ENCODE peak calls at places on chromosome 21, in four cellular contexts. Z is upper lobe of left lung, A is A549, J is endodermal cell. G is an unnamed sample. For H3K4me1, the result is how much of the 10 kb centered on the place peaks cover.

GRCh38 chr21:21818898-21819297 is 820.7 kb downstream of the NCAM2 start:
- DNase-seq in A (no peak), J (no peak), Z (no peak), G (no peak)

GRCh38 chr21:21973806-21974205 is 975.6 kb downstream of the NCAM2 start:
- DNase-seq in J (peak), A (no peak), Z (no peak), G (no peak)

GRCh38 chr21:36347962-36348328 is 27.9 kb downstream of the MORC3 start:
- DNase-seq in A (no peak), J (no peak), Z (no peak), G (no peak)

GRCh38 chr21:23162213-23162946 is 2164.2 kb downstream of the NCAM2 start:
- DNase-seq in J (no peak), A (no peak), Z (no peak), G (no peak)

GRCh38 chr21:18369115-18369514 is 34.5 kb downstream of the TMPRSS15 start:
- DNase-seq in J (no peak), A (no peak), Z (no peak), G (peak)

GRCh38 chr21:39175154-39175553 is 8.1 kb downstream of the PSMG1 start:
- DNase-seq in J (no peak), A (no peak), Z (no peak), G (no peak)

GRCh38 chr21:19603011-19603593 is 1199.5 kb upstream of the TMPRSS15 start:
- DNase-seq in A (no peak), J (no peak), Z (no peak), G (no peak)

GRCh38 chr21:22791986-22792560 is 1793.9 kb downstream of the NCAM2 start:
- DNase-seq in J (peak), A (peak), Z (no peak), G (peak)

GRCh38 chr21:27735699-27736098 is 768.8 kb upstream of the ADAMTS5 start:
- DNase-seq in Z (no peak), J (no peak), A (no peak), G (no peak)

GRCh38 chr21:33302796-33303195 is 22.0 kb upstream of the IFNAR1 start:
- DNase-seq in Z (no peak), J (peak), A (no peak), G (no peak)

GRCh38 chr21:33302055-33302454 is 22.7 kb upstream of the IFNAR1 start:
- DNase-seq in Z (no peak), J (no peak), A (no peak), G (peak)

GRCh38 chr21:33308586-33309490 is 15.9 kb upstream of the IFNAR1 start:
- DNase-seq in Z (no peak), J (no peak), A (no peak), G (no peak)

GRCh38 chr21:33301632-33302002 is 23.2 kb upstream of the IFNAR1 start:
- DNase-seq in Z (no peak), A (no peak), J (no peak), G (no peak)

GRCh38 chr21:33305344-33305671 is 19.5 kb upstream of the IFNAR1 start:
- DNase-seq in A (no peak), J (no peak), Z (no peak), G (no peak)
- H3K4me1 ChIP-seq in A (under half), J (under half), Z (under half), G (under half)

GRCh38 chr21:45006536-45007079 is 66.8 kb downstream of the SLX9 start:
- DNase-seq in A (no peak), Z (no peak), J (no peak), G (no peak)

GRCh38 chr21:45004059-45004422 is 64.2 kb downstream of the SLX9 start:
- DNase-seq in Z (peak), A (no peak), J (no peak), G (no peak)

GRCh38 chr21:45003331-45004058 is 63.7 kb downstream of the SLX9 start:
- DNase-seq in J (no peak), A (no peak), Z (peak), G (no peak)

GRCh38 chr21:45002381-45003204 is 62.8 kb downstream of the SLX9 start:
- DNase-seq in Z (peak), J (no peak), A (no peak), G (no peak)

GRCh38 chr21:45004481-45005263 is 64.8 kb downstream of the SLX9 start:
- DNase-seq in A (no peak), Z (peak), J (no peak), G (no peak)
- H3K4me1 ChIP-seq in A (under half), Z (under half), J (under half), G (under half)

GRCh38 chr21:42535602-42536171 is 22.0 kb downstream of the SLC37A1 start:
- DNase-seq in A (no peak), Z (no peak), J (no peak), G (peak)

GRCh38 chr21:42533306-42533962 is 19.8 kb downstream of the SLC37A1 start:
- DNase-seq in A (no peak), Z (no peak), J (peak), G (no peak)

GRCh38 chr21:42533963-42534355 is 20.3 kb downstream of the SLC37A1 start:
- DNase-seq in Z (no peak), J (peak), A (no peak), G (no peak)

GRCh38 chr21:42534361-42534900 is 20.8 kb downstream of the SLC37A1 start:
- DNase-seq in J (peak), Z (no peak), A (no peak), G (peak)

GRCh38 chr21:42534901-42535378 is 21.3 kb downstream of the SLC37A1 start:
- DNase-seq in A (no peak), Z (no peak), J (peak), G (peak)
- H3K4me1 ChIP-seq in A (under half), Z (under half), J (under half), G (under half)

GRCh38 chr21:29302340-29302991 is 3.7 kb downstream of the BACH1 start:
- DNase-seq in Z (no peak), J (no peak), A (no peak), G (peak)
- H3K4me1 ChIP-seq in Z (half or more), J (under half), A (under half), G (under half)

GRCh38 chr21:37405629-37406028 is 39.1 kb downstream of the DYRK1A start:
- DNase-seq in A (no peak), J (no peak), Z (no peak), G (no peak)
- H3K4me1 ChIP-seq in A (under half), J (under half), Z (under half), G (under half)